ENCODE peak calls at places on chromosomes 5 and 9, in five cellular contexts. Z, E, J, L and B are unnamed samples.

GRCh38 chr9:81650836-81651545 is 38.4 kb downstream of the TLE1 start:
- DNase-seq in Z (no peak), L (no peak), E (no peak), J (no peak), B (peak; percentile 80)

GRCh38 chr9:114244570-114244969 is 78.3 kb upstream of the ORM1 start:
- DNase-seq in L (no peak), Z (no peak), J (no peak), E (no peak), B (no peak)

GRCh38 chr5:43061352-43061751 is 21.2 kb upstream of the ANXA2R start:
- DNase-seq in E (no peak), Z (no peak), L (no peak), J (no peak), B (no peak)

GRCh38 chr5:37933586-37933985 is 93.7 kb upstream of the GDNF start:
- DNase-seq in E (no peak), Z (no peak), L (no peak), J (no peak), B (no peak)

GRCh38 chr5:1012900-1013237 is 4.3 kb downstream of the NKD2 start:
- DNase-seq in J (no peak), Z (no peak), E (no peak), L (no peak), B (no peak)

GRCh38 chr5:111720333-111720890 is 36.6 kb downstream of the NREP start:
- DNase-seq in Z (no peak), J (no peak), L (no peak), E (no peak), B (no peak)

GRCh38 chr9:107710988-107711387 is 221.4 kb upstream of the KLF4 start:
- DNase-seq in Z (no peak), E (no peak), J (no peak), L (no peak), B (no peak)

GRCh38 chr9:71793386-71794105 is 25.2 kb upstream of the CEMIP2 start:
- DNase-seq in J (no peak), Z (no peak), L (peak; percentile 31), E (no peak), B (no peak)

GRCh38 chr9:24257726-24258125 is 288.0 kb downstream of the IZUMO3 start:
- DNase-seq in Z (no peak), L (no peak), J (no peak), E (no peak), B (peak; percentile 7)

GRCh38 chr9:88927510-88927909 is 63.8 kb upstream of the S1PR3 start:
- DNase-seq in E (no peak), Z (no peak), J (no peak), L (no peak), B (no peak)

GRCh38 chr5:127885176-127885575 is 182.0 kb downstream of the CCDC192 start:
- DNase-seq in L (no peak), J (no peak), E (peak; percentile 49), Z (no peak), B (no peak)

GRCh38 chr5:164358531-164359259 is 853.3 kb downstream of the MAT2B start:
- DNase-seq in Z (no peak), E (no peak), J (no peak), L (peak; percentile 37), B (no peak)

GRCh38 chr9:77514886-77515711 is 133.0 kb downstream of the GNA14 start:
- DNase-seq in L (no peak), J (no peak), Z (no peak), E (no peak), B (no peak)

GRCh38 chr9:134358026-134358967 is 32.0 kb downstream of the RXRA start:
- DNase-seq in J (no peak), Z (no peak), E (no peak), L (no peak), B (no peak)

GRCh38 chr9:20989923-20990341 is 41.5 kb downstream of the HACD4 start:
- DNase-seq in J (peak; percentile 58), Z (no peak), L (no peak), E (no peak), B (no peak)

GRCh38 chr5:179554981-179555380 is 4.6 kb downstream of the RUFY1 start:
- DNase-seq in E (no peak), Z (no peak), J (no peak), L (no peak), B (no peak)

GRCh38 chr5:179553875-179554274 is 3.5 kb downstream of the RUFY1 start:
- DNase-seq in L (peak; percentile 32), J (no peak), E (no peak), Z (no peak), B (no peak)

GRCh38 chr5:179559280-179560252 is 9.2 kb downstream of the RUFY1 start:
- DNase-seq in Z (peak; percentile 85), E (peak; percentile 99), J (peak; percentile 98), L (peak; percentile 99), B (no peak)

GRCh38 chr5:179553006-179553405 is 2.7 kb downstream of the RUFY1 start:
- DNase-seq in Z (no peak), E (no peak), L (no peak), J (no peak), B (no peak)

GRCh38 chr5:179558912-179559279 is 8.5 kb downstream of the RUFY1 start:
- DNase-seq in E (peak; percentile 83), J (no peak), Z (no peak), L (peak; percentile 65), B (no peak)
- H3K27ac ChIP-seq in E (peak overlapping the region; percentile 86), J (peak overlapping the region; percentile 79), Z (peak overlapping the region; percentile 86), L (peak overlapping the region; percentile 92), B (no peak overlapping the region)

GRCh38 chr5:32538031-32538547 is 47.3 kb upstream of the SUB1 start:
- DNase-seq in L (no peak), J (no peak), E (no peak), Z (peak; percentile 67), B (no peak)

GRCh38 chr5:32542216-32543059 is 42.9 kb upstream of the SUB1 start:
- DNase-seq in Z (no peak), E (no peak), J (no peak), L (no peak), B (no peak)

GRCh38 chr5:32541241-32541640 is 44.1 kb upstream of the SUB1 start:
- DNase-seq in E (no peak), J (no peak), Z (no peak), L (no peak), B (no peak)

GRCh38 chr5:32540446-32540845 is 44.9 kb upstream of the SUB1 start:
- DNase-seq in L (no peak), E (no peak), Z (no peak), J (no peak), B (no peak)

GRCh38 chr5:32539981-32540380 is 45.4 kb upstream of the SUB1 start:
- DNase-seq in L (no peak), J (no peak), Z (no peak), E (no peak), B (no peak)
- H3K27ac ChIP-seq in L (no peak overlapping the region), J (no peak overlapping the region), Z (no peak overlapping the region), E (no peak overlapping the region), B (no peak overlapping the region)

GRCh38 chr5:134467231-134467630 is 55.5 kb upstream of the CDKN2AIPNL start:
- DNase-seq in L (no peak), E (no peak), J (no peak), Z (no peak), B (no peak)
- H3K27ac ChIP-seq in L (peak overlapping the region; percentile 96), E (peak overlapping the region; percentile 99), J (peak overlapping the region; percentile 93), Z (peak overlapping the region; percentile 97), B (peak overlapping the region; percentile 84)

DNA sequence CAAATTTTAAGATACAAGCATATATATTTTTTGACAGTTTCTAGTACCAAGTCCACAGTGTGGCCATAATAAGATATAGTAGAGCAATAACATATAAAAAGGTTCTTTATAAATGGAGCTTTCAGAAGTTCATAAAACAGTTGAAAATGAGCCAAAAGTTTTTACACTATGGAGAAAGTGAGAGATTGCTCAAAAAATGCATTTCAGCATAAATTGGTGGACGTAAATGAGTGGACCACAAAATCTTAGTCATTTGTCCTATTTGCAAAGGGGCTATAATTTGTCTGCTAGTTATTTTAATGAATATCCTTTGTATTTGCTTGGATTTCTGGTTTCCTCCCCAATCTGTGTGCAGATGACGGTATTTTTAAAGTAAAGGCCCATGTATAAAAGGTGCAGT is 159.4 kb upstream of the DAP start:
- DNase-seq in Z (no peak), L (no peak), E (no peak), J (no peak), B (no peak)
- H3K27ac ChIP-seq in Z (no peak overlapping the region), L (no peak overlapping the region), E (no peak overlapping the region), J (no peak overlapping the region), B (no peak overlapping the region)